ENCODE peak calls at places on chromosomes 12 and 14, in nine cellular contexts. A is HCT116, B is Panc1, N is omental fat pad, I is thoracic aorta, X is breast epithelium, V is cardiac fibroblast, M is BE2C, L is hepatocyte. J is an unnamed sample.

GRCh38 chr12:1373887-1374286 is 220.5 kb downstream of the FBXL14 start:
- DNase-seq in M (no peak), V (no peak), N (no peak), L (no peak), B (no peak), A (no peak), I (no peak), X (no peak), J (no peak)

GRCh38 chr14:37546621-37547447 is 48.2 kb downstream of the FOXA1 start:
- DNase-seq in M (no peak), B (no peak), V (no peak), A (no peak), I (no peak), X (no peak), N (no peak), L (peak), J (no peak)

GRCh38 chr12:124754491-124754890 is 109.2 kb downstream of the SCARB1 start:
- DNase-seq in A (no peak), M (no peak), I (no peak), V (no peak), L (no peak), N (no peak), B (no peak), X (no peak), J (no peak)

GRCh38 chr12:28066879-28067278 is 94.3 kb upstream of the PTHLH start:
- DNase-seq in N (no peak), X (no peak), L (no peak), B (no peak), A (no peak), M (no peak), V (no peak), I (no peak), J (no peak)

GRCh38 chr12:2795291-2796186 is 769 bp downstream of the FKBP4 start:
- DNase-seq in X (peak), A (no peak), M (peak), N (peak), I (no peak), L (peak), V (peak), B (no peak), J (peak)

GRCh38 chr12:91778091-91778819 is 367.4 kb downstream of the BTG1 start:
- DNase-seq in I (no peak), L (peak), M (no peak), N (no peak), B (no peak), V (no peak), X (no peak), A (peak), J (no peak)

GRCh38 chr14:34124585-34124984 is 173.7 kb upstream of the EGLN3 start:
- DNase-seq in V (no peak), M (no peak), L (no peak), B (no peak), N (no peak), X (no peak), A (no peak), I (no peak), J (no peak)

GRCh38 chr14:105064721-105065143 is 498 bp downstream of the GPR132 start:
- DNase-seq in X (no peak), B (no peak), M (no peak), L (peak), I (no peak), V (peak), A (no peak), N (no peak), J (no peak)

GRCh38 chr12:93795352-93795751 is 118.2 kb downstream of the CRADD start:
- DNase-seq in L (no peak), N (no peak), M (no peak), X (no peak), V (no peak), B (no peak), A (no peak), I (no peak), J (no peak)

GRCh38 chr14:93430319-93430801 is 379 bp upstream of the UNC79 start:
- DNase-seq in A (no peak), B (no peak), V (no peak), L (peak), X (no peak), N (no peak), I (no peak), M (peak), J (no peak)

GRCh38 chr12:108722992-108723766 is 8.1 kb downstream of the CORO1C start:
- DNase-seq in N (no peak), V (peak), X (no peak), A (no peak), B (no peak), M (no peak), L (no peak), I (no peak), J (no peak)

GRCh38 chr12:12616512-12617275 is 5.0 kb downstream of the CREBL2 start:
- DNase-seq in V (no peak), I (no peak), X (no peak), L (no peak), M (no peak), B (no peak), A (no peak), N (no peak), J (no peak)

GRCh38 chr12:126967152-126967551 is 1299.8 kb upstream of the TMEM132C start:
- DNase-seq in X (no peak), B (no peak), M (no peak), V (no peak), N (no peak), L (no peak), I (no peak), A (no peak), J (no peak)

GRCh38 chr12:115338566-115339294 is 654.8 kb upstream of the TBX3 start:
- DNase-seq in I (no peak), X (no peak), A (no peak), N (no peak), M (no peak), V (no peak), B (no peak), L (no peak), J (no peak)

GRCh38 chr14:103537175-103537990 is 8.4 kb downstream of the TRMT61A start:
- DNase-seq in B (no peak), I (no peak), L (no peak), M (no peak), A (no peak), N (no peak), V (peak), X (no peak), J (no peak)

GRCh38 chr12:130965214-130965613 is 11.5 kb downstream of the ADGRD1 start:
- DNase-seq in I (no peak), L (no peak), V (no peak), M (no peak), X (no peak), B (no peak), N (no peak), A (no peak), J (no peak)

DNA sequence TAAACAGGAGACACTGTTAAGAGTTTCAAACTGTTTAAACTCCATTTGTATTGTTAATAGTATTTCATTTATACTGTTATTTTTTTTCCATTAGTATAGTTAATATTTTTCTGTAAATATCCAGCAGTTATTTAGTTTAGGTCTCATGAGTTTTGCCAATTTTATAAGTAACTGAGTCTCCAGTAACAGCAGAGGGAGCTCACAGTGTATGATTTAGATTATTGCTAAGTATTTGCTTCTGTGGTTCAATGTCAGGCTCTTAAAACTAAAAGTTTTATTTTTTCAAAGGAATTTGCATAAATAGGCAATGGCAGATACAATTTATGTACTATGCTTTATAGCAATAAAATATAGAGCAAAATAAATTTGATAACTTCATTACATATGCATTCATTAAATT is 209.7 kb downstream of the ATXN7L3B start:
- DNase-seq in A (peak), B (no peak), X (no peak), V (peak), M (no peak), I (no peak), N (no peak), L (peak), J (no peak)
- TF ChIP-seq CTCF in A (peak), B (peak), X (no peak), V (no peak), M (no peak), I (no peak), N (no peak), L (peak), J (peak)

GRCh38 chr12:57242691-57243454 is 8.1 kb downstream of the STAC3 start:
- DNase-seq in B (no peak), L (peak), N (no peak), V (peak), X (no peak), A (peak), I (no peak), M (peak), J (no peak)
- TF ChIP-seq CTCF in B (peak), L (peak), N (no peak), V (peak), X (peak), A (peak), I (peak), M (peak), J (peak)

DNA sequence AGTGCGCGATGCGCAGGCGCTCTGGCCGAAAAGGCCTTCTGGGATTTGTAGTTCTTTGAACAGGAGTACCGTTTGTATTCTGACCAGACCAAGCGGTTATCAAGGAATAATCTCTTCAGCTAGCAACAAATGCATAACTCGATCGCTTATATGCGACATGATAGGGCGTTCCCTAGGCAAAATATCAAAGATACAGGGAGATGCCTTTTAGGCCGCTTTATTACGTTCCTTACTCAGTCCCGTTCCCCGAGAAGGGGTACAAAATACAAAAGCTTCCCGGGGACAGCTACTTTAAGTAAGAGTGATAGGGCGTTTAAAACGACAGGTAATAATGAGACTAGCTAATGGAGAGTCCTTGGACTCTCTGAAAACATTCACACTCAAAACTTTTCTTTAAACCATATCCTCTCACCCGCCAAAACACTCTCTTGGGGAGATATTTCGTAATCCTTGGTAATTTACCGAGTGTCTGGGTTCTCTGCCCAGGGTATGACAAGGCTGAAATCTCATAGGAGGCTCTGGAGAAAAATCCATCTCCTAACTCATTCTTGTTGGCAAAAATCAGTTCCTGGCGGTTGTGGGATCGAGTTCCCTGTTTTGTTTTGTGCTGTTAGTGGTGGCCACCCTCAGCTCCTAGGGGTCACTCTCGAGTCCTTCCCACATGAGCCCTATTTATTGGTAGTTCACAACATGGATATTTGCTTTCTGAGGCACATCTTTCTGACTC is 412 bp upstream of the SNW1 start:
- DNase-seq in X (no peak), V (peak), M (peak), N (no peak), A (no peak), I (no peak), B (peak), L (peak), J (no peak)
- TF ChIP-seq CTCF in X (no peak), V (peak), M (peak), N (no peak), A (peak), I (no peak), B (peak), L (peak), J (peak)

GRCh38 chr12:23376238-23376637 is 573.2 kb downstream of the SOX5 start:
- DNase-seq in M (no peak), B (no peak), X (no peak), I (no peak), V (peak), N (no peak), L (no peak), A (no peak), J (no peak)
- TF ChIP-seq CTCF in M (no peak), B (no peak), X (no peak), I (no peak), V (peak), N (no peak), L (peak), A (no peak), J (no peak)

DNA sequence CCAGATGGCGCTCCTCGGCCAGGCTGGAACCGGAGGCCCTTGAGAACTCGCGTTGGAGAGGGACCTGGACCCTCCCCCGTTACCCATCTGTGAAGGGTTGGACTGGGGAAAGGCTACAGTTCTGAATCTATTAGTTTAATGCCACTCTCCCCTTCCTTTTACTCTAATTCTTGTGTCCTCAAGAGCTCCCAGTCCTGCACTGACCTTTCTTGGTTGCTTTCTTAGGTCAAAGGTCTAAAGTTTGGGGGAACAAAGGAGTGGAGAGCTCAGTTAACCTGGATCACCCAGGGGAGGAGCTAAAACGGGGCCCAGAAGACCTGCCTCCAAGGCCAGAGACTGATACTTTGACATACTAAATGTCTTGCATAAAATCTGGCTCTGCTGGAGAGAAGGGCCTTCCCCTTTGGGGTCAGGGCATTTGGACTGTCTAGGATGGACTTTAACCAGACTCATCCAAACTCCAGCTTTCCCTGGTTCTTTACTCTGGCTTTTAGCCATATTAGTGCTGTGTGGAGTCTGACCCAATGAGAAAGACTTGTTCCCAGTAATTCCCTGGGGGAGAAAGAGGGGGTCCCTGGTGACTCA is 923 bp upstream of the MLF2 start:
- DNase-seq in X (no peak), B (no peak), V (no peak), I (no peak), N (no peak), L (peak), M (no peak), A (no peak), J (no peak)
- TF ChIP-seq CTCF in X (no peak), B (peak), V (peak), I (peak), N (peak), L (no peak), M (no peak), A (peak), J (no peak)

GRCh38 chr14:75476274-75476995 is 45.8 kb upstream of the BATF start:
- DNase-seq in M (no peak), A (no peak), I (no peak), V (no peak), B (no peak), N (no peak), L (peak), X (no peak), J (no peak)
- TF ChIP-seq CTCF in M (no peak), A (no peak), I (no peak), V (no peak), B (no peak), N (no peak), L (peak), X (no peak), J (no peak)

GRCh38 chr12:112013601-112014402 is 576 bp downstream of the ERP29 start:
- DNase-seq in A (peak), M (peak), B (no peak), X (peak), I (no peak), L (peak), N (no peak), V (peak), J (no peak)
- TF ChIP-seq CTCF in A (no peak), M (no peak), B (peak), X (no peak), I (no peak), L (no peak), N (no peak), V (no peak), J (peak)

GRCh38 chr14:94598506-94598815 is 13.7 kb upstream of the SERPINA3 start:
- DNase-seq in A (no peak), I (no peak), L (no peak), X (no peak), B (no peak), M (no peak), V (no peak), N (no peak), J (no peak)

GRCh38 chr14:94597788-94598187 is 14.4 kb upstream of the SERPINA3 start:
- DNase-seq in B (no peak), M (no peak), L (no peak), I (no peak), N (no peak), A (no peak), X (no peak), V (no peak), J (no peak)

GRCh38 chr14:94600148-94600545 is 12.0 kb upstream of the SERPINA3 start:
- DNase-seq in V (no peak), X (no peak), B (no peak), N (no peak), I (no peak), A (no peak), L (no peak), M (no peak), J (no peak)

GRCh38 chr14:94599656-94600004 is 12.6 kb upstream of the SERPINA3 start:
- DNase-seq in B (no peak), N (no peak), M (no peak), A (no peak), I (no peak), V (no peak), L (peak), X (no peak), J (no peak)

GRCh38 chr14:94598816-94599655 is 13.2 kb upstream of the SERPINA3 start:
- DNase-seq in B (no peak), M (no peak), A (peak), X (peak), V (peak), I (peak), L (peak), N (peak), J (no peak)
- TF ChIP-seq CTCF in B (no peak), M (no peak), A (peak), X (peak), V (peak), I (no peak), L (peak), N (no peak), J (no peak)

GRCh38 chr12:38926501-38926900 is 21.1 kb upstream of the CPNE8 start:
- DNase-seq in I (no peak), X (no peak), A (no peak), N (no peak), V (no peak), L (no peak), B (no peak), M (no peak), J (no peak)

GRCh38 chr12:38919191-38919590 is 13.8 kb upstream of the CPNE8 start:
- DNase-seq in X (no peak), M (peak), A (no peak), I (no peak), N (no peak), L (no peak), V (peak), B (no peak), J (no peak)

GRCh38 chr12:38915783-38916182 is 10.4 kb upstream of the CPNE8 start:
- DNase-seq in I (no peak), M (peak), N (no peak), V (no peak), L (no peak), A (no peak), B (no peak), X (no peak), J (no peak)

DNA sequence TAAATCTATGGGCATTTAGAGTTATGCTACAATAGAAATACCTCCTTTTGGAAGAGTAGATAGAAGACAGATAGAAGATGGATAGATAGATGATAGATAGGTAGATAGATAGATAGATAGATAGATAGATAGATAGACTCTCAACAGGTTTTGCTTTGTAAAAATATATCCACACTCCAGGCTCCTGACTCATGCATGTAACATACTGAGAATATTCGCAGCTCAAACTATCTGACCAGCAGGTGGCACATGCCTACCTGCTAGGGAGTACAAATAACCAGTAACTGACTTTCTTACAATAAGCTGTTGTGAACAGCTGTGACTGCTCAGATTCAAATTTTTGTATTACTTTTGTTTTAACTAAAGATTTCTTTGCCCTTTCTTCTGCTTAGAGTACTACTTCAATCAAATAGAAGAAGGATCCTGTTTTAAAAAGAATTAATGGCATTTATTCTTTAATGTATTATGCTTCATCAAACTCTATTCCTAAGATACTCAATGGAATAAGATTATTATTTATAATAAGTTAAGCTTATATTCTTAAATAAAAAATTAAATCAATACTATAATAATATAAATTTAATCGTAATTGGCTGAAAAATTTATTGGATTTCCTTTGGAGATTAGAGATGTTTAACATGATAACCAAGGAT is 15.8 kb upstream of the CPNE8 start:
- DNase-seq in I (no peak), V (peak), L (peak), N (peak), M (peak), B (peak), X (no peak), A (peak), J (no peak)
- TF ChIP-seq CTCF in I (peak), V (peak), L (peak), N (no peak), M (peak), B (peak), X (peak), A (peak), J (peak)